ENCODE peak calls at places on chromosome 13, in four cellular contexts. R, A, V and O are unnamed samples.

GRCh38 chr13:72132065-72132464 is 265.1 kb upstream of the DACH1 start:
- DNase-seq in R (no peak), A (no peak), V (no peak), O (no peak)

GRCh38 chr13:27379694-27380596 is 44.5 kb upstream of the GTF3A start:
- DNase-seq in R (peak; percentile 56), A (peak; percentile 67), V (peak; percentile 66), O (peak; percentile 79)

GRCh38 chr13:39263033-39263432 is 224.8 kb downstream of the NHLRC3 start:
- DNase-seq in R (no peak), A (peak; percentile 67), V (no peak), O (peak; percentile 66)

GRCh38 chr13:99314640-99315176 is 7.5 kb upstream of the GPR183 start:
- DNase-seq in R (no peak), A (no peak), V (no peak), O (no peak)

GRCh38 chr13:86601351-86601750 is 802.1 kb upstream of the SLITRK6 start:
- DNase-seq in R (no peak), A (no peak), V (no peak), O (no peak)

GRCh38 chr13:113835461-113836274 is 28.2 kb downstream of the GAS6 start:
- DNase-seq in R (peak; percentile 44), A (no peak), V (no peak), O (peak; percentile 49)

GRCh38 chr13:112994084-112994780 is 25.2 kb downstream of the MCF2L start:
- DNase-seq in R (no peak), A (no peak), V (no peak), O (no peak)

GRCh38 chr13:98133949-98134348 is 8.9 kb upstream of the FARP1 start:
- DNase-seq in R (no peak), A (no peak), V (no peak), O (no peak)

GRCh38 chr13:26985285-26985878 is 186.2 kb downstream of the USP12 start:
- DNase-seq in R (no peak), A (peak; percentile 88), V (peak; percentile 79), O (peak; percentile 94)

GRCh38 chr13:20219585-20219984 is 12.5 kb downstream of the GJB6 start:
- DNase-seq in R (no peak), A (no peak), V (no peak), O (no peak)

GRCh38 chr13:113840541-113841354 is 23.1 kb downstream of the GAS6 start:
- DNase-seq in R (peak; percentile 47), A (no peak), V (no peak), O (no peak)

GRCh38 chr13:46569471-46569870 is 16.5 kb downstream of the LRCH1 start:
- DNase-seq in R (no peak), A (no peak), V (no peak), O (no peak)

GRCh38 chr13:112350300-112350699 is 25.9 kb upstream of the SPACA7 start:
- DNase-seq in R (no peak), A (no peak), V (peak; percentile 61), O (no peak)

GRCh38 chr13:45781553-45782326 is 69.8 kb downstream of the SIAH3 start:
- DNase-seq in R (no peak), A (no peak), V (peak; percentile 67), O (peak; percentile 68)

GRCh38 chr13:94195715-94196114 is 283.8 kb downstream of the DCT start:
- DNase-seq in R (no peak), A (no peak), V (no peak), O (no peak)

GRCh38 chr13:112899618-112900600 is 69.1 kb upstream of the MCF2L start:
- DNase-seq in R (no peak), A (peak; percentile 31), V (no peak), O (no peak)

GRCh38 chr13:78768950-78769349 is 110.0 kb upstream of the OBI1 start:
- DNase-seq in R (no peak), A (no peak), V (no peak), O (no peak)

GRCh38 chr13:42633495-42633894 is 59.5 kb downstream of the TNFSF11 start:
- DNase-seq in R (no peak), A (no peak), V (no peak), O (no peak)

GRCh38 chr13:49042476-49042875 is 66.8 kb downstream of the FNDC3A start:
- DNase-seq in R (no peak), A (no peak), V (no peak), O (no peak)

GRCh38 chr13:21234537-21234936 is 58.1 kb downstream of the MRPL57 start:
- DNase-seq in R (no peak), A (no peak), V (no peak), O (no peak)

GRCh38 chr13:43787518-43787891 is 733 bp upstream of the ENOX1 start:
- DNase-seq in R (no peak), A (no peak), V (no peak), O (no peak)

GRCh38 chr13:99916366-99917103 is 55.0 kb downstream of the ZIC5 start:
- DNase-seq in R (no peak), A (no peak), V (no peak), O (peak; percentile 58)

GRCh38 chr13:64369121-64369520 is 2861.0 kb downstream of the PCDH9 start:
- DNase-seq in R (no peak), A (no peak), V (no peak), O (no peak)

GRCh38 chr13:113029487-113030258 is 60.7 kb downstream of the MCF2L start:
- DNase-seq in R (no peak), A (no peak), V (no peak), O (peak; percentile 65)

GRCh38 chr13:40522234-40522633 is 144.2 kb downstream of the FOXO1 start:
- DNase-seq in R (no peak), A (no peak), V (no peak), O (no peak)

GRCh38 chr13:99418663-99419140 is 82.6 kb upstream of the TM9SF2 start:
- DNase-seq in R (no peak), A (peak; percentile 45), V (no peak), O (no peak)

GRCh38 chr13:30830638-30830965 is 75.5 kb upstream of the MEDAG start:
- DNase-seq in R (no peak), A (no peak), V (no peak), O (no peak)

GRCh38 chr13:30832377-30832776 is 73.7 kb upstream of the MEDAG start:
- DNase-seq in R (no peak), A (no peak), V (no peak), O (peak; percentile 28)

GRCh38 chr13:30832845-30833332 is 73.2 kb upstream of the MEDAG start:
- DNase-seq in R (peak; percentile 67), A (peak; percentile 70), V (no peak), O (peak; percentile 94)

GRCh38 chr13:30829788-30830637 is 76.1 kb upstream of the MEDAG start:
- DNase-seq in R (no peak), A (no peak), V (no peak), O (no peak)

GRCh38 chr13:30831515-30831914 is 74.6 kb upstream of the MEDAG start:
- DNase-seq in R (no peak), A (no peak), V (no peak), O (no peak)
- H3K4me1 ChIP-seq in R (no peaks in the 10 kb centered on the region), A (no peaks in the 10 kb centered on the region), V (no peaks in the 10 kb centered on the region), O (peaks cover 19% of the 10 kb centered on the region)

GRCh38 chr13:30299746-30300145 is 7.6 kb downstream of the KATNAL1 start:
- DNase-seq in R (no peak), A (no peak), V (no peak), O (no peak)

GRCh38 chr13:30306762-30307193 is 573 bp downstream of the KATNAL1 start:
- DNase-seq in R (peak; percentile 96), A (peak; percentile 94), V (peak; percentile 96), O (peak; percentile 94)

GRCh38 chr13:30303269-30303668 is 4.1 kb downstream of the KATNAL1 start:
- DNase-seq in R (no peak), A (no peak), V (no peak), O (no peak)

GRCh38 chr13:30305456-30305855 is 1.9 kb downstream of the KATNAL1 start:
- DNase-seq in R (no peak), A (no peak), V (no peak), O (no peak)

GRCh38 chr13:30301827-30302226 is 5.5 kb downstream of the KATNAL1 start:
- DNase-seq in R (no peak), A (no peak), V (no peak), O (no peak)
- H3K4me1 ChIP-seq in R (peaks cover 4% of the 10 kb centered on the region), A (no peaks in the 10 kb centered on the region), V (no peaks in the 10 kb centered on the region), O (no peaks in the 10 kb centered on the region)

GRCh38 chr13:35724480-35724879 is 248.0 kb upstream of the MAB21L1 start:
- DNase-seq in R (no peak), A (no peak), V (no peak), O (no peak)

GRCh38 chr13:35720690-35721554 is 244.4 kb upstream of the MAB21L1 start:
- DNase-seq in R (no peak), A (no peak), V (no peak), O (peak; percentile 33)

GRCh38 chr13:35722438-35723060 is 246.1 kb upstream of the MAB21L1 start:
- DNase-seq in R (no peak), A (no peak), V (no peak), O (no peak)

GRCh38 chr13:35723061-35723461 is 246.6 kb upstream of the MAB21L1 start:
- DNase-seq in R (no peak), A (no peak), V (no peak), O (no peak)

DNA sequence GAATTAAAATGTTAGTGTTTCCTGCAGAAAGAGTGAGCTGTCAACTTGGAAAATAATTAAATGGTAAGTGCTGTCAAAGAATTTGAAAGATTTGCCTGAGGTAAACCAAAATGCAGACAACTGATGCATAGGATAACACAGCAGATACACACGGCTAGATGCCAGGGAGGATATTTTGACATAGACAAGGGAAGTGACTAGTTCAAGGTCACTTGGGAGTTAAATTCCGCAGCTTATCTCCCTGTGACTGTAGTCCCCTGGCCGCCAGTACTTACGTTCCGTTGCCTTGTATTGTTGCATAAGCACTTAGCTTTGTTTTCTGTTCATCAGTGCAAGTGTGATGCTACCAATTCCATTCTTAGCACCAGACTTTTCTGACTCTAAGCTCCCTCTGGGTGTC is 247.3 kb upstream of the MAB21L1 start:
- DNase-seq in R (no peak), A (no peak), V (no peak), O (no peak)
- H3K4me1 ChIP-seq in R (no peaks in the 10 kb centered on the region), A (no peaks in the 10 kb centered on the region), V (no peaks in the 10 kb centered on the region), O (no peaks in the 10 kb centered on the region)

GRCh38 chr13:30872195-30872594 is 33.9 kb upstream of the MEDAG start:
- DNase-seq in R (no peak), A (no peak), V (no peak), O (no peak)

GRCh38 chr13:30871713-30872029 is 34.4 kb upstream of the MEDAG start:
- DNase-seq in R (no peak), A (no peak), V (no peak), O (no peak)

GRCh38 chr13:30874111-30874510 is 32.0 kb upstream of the MEDAG start:
- DNase-seq in R (no peak), A (no peak), V (no peak), O (no peak)

GRCh38 chr13:30873519-30873918 is 32.6 kb upstream of the MEDAG start:
- DNase-seq in R (no peak), A (no peak), V (no peak), O (no peak)

DNA sequence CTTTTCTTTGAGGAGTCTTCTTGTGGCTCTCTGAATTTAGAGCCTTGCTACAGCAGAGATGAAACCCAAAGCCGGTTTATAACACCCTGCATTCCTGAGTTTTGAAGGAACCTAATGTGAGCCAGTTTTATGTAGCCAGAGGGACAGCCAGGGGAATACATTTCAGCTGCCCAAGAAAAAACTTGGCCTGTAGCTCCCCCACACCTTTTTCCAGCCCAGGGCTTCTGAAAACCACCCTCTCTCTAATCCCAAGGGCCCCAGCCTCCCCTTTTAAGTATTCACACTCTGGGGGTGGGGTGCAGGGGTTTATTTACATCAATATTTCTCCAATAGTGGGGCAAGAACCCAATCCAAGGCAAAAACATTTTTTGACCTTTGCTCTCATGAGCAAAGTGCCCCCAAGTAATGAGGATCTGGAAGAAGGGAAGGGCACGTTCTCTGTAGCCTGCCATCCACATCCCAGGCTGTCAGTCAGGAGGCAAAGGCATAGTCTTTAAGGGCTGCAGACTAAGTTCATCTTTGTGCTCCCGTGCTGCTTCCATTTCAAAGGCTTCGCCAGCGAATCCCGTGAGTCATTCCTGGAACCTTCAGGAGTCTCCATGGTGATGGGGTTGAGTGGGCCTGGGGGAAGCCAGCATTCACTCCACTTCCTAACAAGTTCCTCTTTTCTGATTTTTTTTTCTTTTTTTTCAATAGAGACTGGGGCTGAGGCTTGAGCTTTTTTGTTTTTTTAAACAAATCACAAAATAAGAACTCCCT is 33.2 kb upstream of the MEDAG start:
- DNase-seq in R (peak; percentile 87), A (peak; percentile 93), V (peak; percentile 87), O (no peak)
- H3K4me1 ChIP-seq in R (peaks cover 5% of the 10 kb centered on the region), A (peaks cover 25% of the 10 kb centered on the region), V (no peaks in the 10 kb centered on the region), O (no peaks in the 10 kb centered on the region)